ENCODE peak calls at places on chromosomes 16 and 17, in four cellular contexts. G is SK-N-SH, D is HepG2, B is GM12878. S is an unnamed sample.

GRCh38 chr17:61017317-61018001 is 339.8 kb downstream of the BCAS3 start:
- DNase-seq in G (no peak), D (no peak), B (no peak), S (no peak)

GRCh38 chr17:29390856-29391631 is 881 bp downstream of the TAOK1 start:
- DNase-seq in G (peak), D (peak), B (no peak), S (peak)

GRCh38 chr17:29838961-29839360 is 91.1 kb downstream of the SSH2 start:
- DNase-seq in G (peak), D (no peak), B (no peak), S (no peak)

GRCh38 chr17:46042248-46042647 is 43.2 kb downstream of the STH start:
- DNase-seq in G (no peak), D (no peak), B (no peak), S (no peak)

GRCh38 chr16:85436636-85437160 is 176.4 kb upstream of the GSE1 start:
- DNase-seq in G (no peak), D (no peak), B (no peak), S (peak)

GRCh38 chr16:1101133-1101532 is 5.1 kb upstream of the C1QTNF8 start:
- DNase-seq in G (no peak), D (no peak), B (no peak), S (no peak)

GRCh38 chr17:72714357-72714966 is 378.0 kb downstream of the SLC39A11 start:
- DNase-seq in G (no peak), D (no peak), B (no peak), S (no peak)

GRCh38 chr17:35968520-35969054 is 12.7 kb downstream of the CCL16 start:
- DNase-seq in G (no peak), D (no peak), B (no peak), S (no peak)

GRCh38 chr16:5215911-5216310 is 118.3 kb upstream of the EEF2KMT start:
- DNase-seq in G (peak), D (no peak), B (no peak), S (no peak)

GRCh38 chr17:29384901-29385300 is 5.3 kb upstream of the TAOK1 start:
- DNase-seq in G (no peak), D (no peak), B (no peak), S (no peak)

GRCh38 chr16:66926171-66926570 is 836 bp upstream of the RRAD start:
- DNase-seq in G (no peak), D (no peak), B (no peak), S (no peak)

GRCh38 chr17:78185981-78186688 is 717 bp downstream of the TK1 start:
- DNase-seq in G (peak), D (no peak), B (no peak), S (peak)

GRCh38 chr17:68356520-68356919 is 65.2 kb downstream of the ARSG start:
- DNase-seq in G (no peak), D (no peak), B (peak), S (no peak)

GRCh38 chr17:80068301-80069160 is 32.1 kb downstream of the CCDC40 start:
- DNase-seq in G (peak), D (peak), B (no peak), S (peak)

GRCh38 chr17:81869221-81870154 is 1.6 kb downstream of the ARHGDIA start:
- DNase-seq in G (peak), D (no peak), B (no peak), S (peak)

GRCh38 chr17:40283662-40284061 is 4.0 kb upstream of the CDC6 start:
- DNase-seq in G (no peak), D (no peak), B (no peak), S (no peak)

GRCh38 chr17:50661795-50662391 is 27.2 kb downstream of the ABCC3 start:
- DNase-seq in G (peak), D (peak), B (no peak), S (peak)

GRCh38 chr16:11012841-11013240 is 68.5 kb downstream of the CLEC16A start:
- DNase-seq in G (no peak), D (no peak), B (no peak), S (no peak)

GRCh38 chr16:68640972-68641371 is 4.1 kb upstream of the CDH3 start:
- DNase-seq in G (no peak), D (no peak), B (no peak), S (no peak)
- TF ChIP-seq NFIC in G (no peak), D (no peak), B (no peak), S (no peak)

GRCh38 chr17:66309793-66310192 is 7.4 kb downstream of the PRKCA start:
- DNase-seq in G (no peak), D (no peak), B (no peak), S (no peak)

GRCh38 chr17:66312912-66313311 is 10.5 kb downstream of the PRKCA start:
- DNase-seq in G (no peak), D (no peak), B (no peak), S (no peak)

GRCh38 chr17:66308856-66309255 is 6.4 kb downstream of the PRKCA start:
- DNase-seq in G (no peak), D (no peak), B (no peak), S (no peak)

GRCh38 chr17:66313325-66313724 is 10.9 kb downstream of the PRKCA start:
- DNase-seq in G (no peak), D (no peak), B (no peak), S (no peak)

GRCh38 chr17:66310528-66311148 is 8.2 kb downstream of the PRKCA start:
- DNase-seq in G (no peak), D (no peak), B (no peak), S (peak)
- H3K4me2 ChIP-seq in G (peak), D (no peak), B (no peak), S (no peak)

GRCh38 chr17:6523809-6524355 is 32.5 kb downstream of the PITPNM3 start:
- DNase-seq in G (no peak), D (no peak), B (no peak), S (no peak)

GRCh38 chr17:6521636-6522035 is 34.7 kb downstream of the PITPNM3 start:
- DNase-seq in G (no peak), D (no peak), B (no peak), S (no peak)

GRCh38 chr17:6524520-6524919 is 31.8 kb downstream of the PITPNM3 start:
- DNase-seq in G (no peak), D (no peak), B (no peak), S (no peak)

GRCh38 chr17:6525111-6525510 is 31.2 kb downstream of the PITPNM3 start:
- DNase-seq in G (no peak), D (no peak), B (no peak), S (no peak)

GRCh38 chr17:6523330-6523729 is 33.0 kb downstream of the PITPNM3 start:
- DNase-seq in G (no peak), D (peak), B (no peak), S (no peak)
- TF ChIP-seq NFIC in G (no peak), D (no peak), B (no peak), S (no peak)

GRCh38 chr17:1143573-1143972 is 36.2 kb downstream of the ABR start:
- DNase-seq in G (peak), D (no peak), B (no peak), S (no peak)
- H3K4me2 ChIP-seq in G (no peak), D (no peak), B (no peak), S (no peak)

S was measured in K562.